ENCODE peak calls at places on chromosomes 12 and 14, in nine cellular contexts. C is GM12865; I is AG10803; M is stimulated activated CD4-positive, alpha-beta T cell treated with anti-CD3 and anti-CD28 coated beads, Interleukin-2, amount 100 ng/mL, for 4 hours; K is stromal cell of bone marrow; J is GDM1; T is activated T-cell treated with anti-CD3 and anti-CD28 coated beads for 24 hours; P is H7; A is stimulated activated naive CD8-positive, alpha-beta T cell treated with anti-CD3 and anti-CD28 coated beads, Interleukin-15, amount 100 ng/mL, for 72 hours. E is an unnamed sample.

GRCh38 chr12:100359822-100360221 is 2.9 kb downstream of the SLC17A8 start:
- DNase-seq in J (no peak), T (no peak), P (no peak), I (peak), M (no peak), C (no peak), K (no peak), A (no peak), E (no peak)

GRCh38 chr12:57815177-57816000 is 3.1 kb downstream of the AVIL start:
- DNase-seq in T (no peak), I (no peak), J (no peak), M (no peak), P (peak), C (no peak), A (no peak), K (no peak), E (no peak)

GRCh38 chr14:30223385-30223785 is 295.7 kb upstream of the PRKD1 start:
- DNase-seq in C (peak), T (no peak), K (peak), P (no peak), M (no peak), A (no peak), J (no peak), I (peak), E (peak)

GRCh38 chr12:80044694-80045046 is 54.7 kb upstream of the OTOGL start:
- DNase-seq in J (no peak), A (no peak), T (no peak), C (peak), M (no peak), K (peak), I (peak), P (no peak), E (no peak)

GRCh38 chr12:27331299-27331926 is 1.2 kb upstream of the BMAL2 start:
- DNase-seq in I (peak), T (no peak), K (peak), J (peak), C (peak), A (peak), P (no peak), M (peak), E (peak)

GRCh38 chr14:105313381-105314286 is 914 bp upstream of the PACS2 start:
- DNase-seq in A (peak), J (no peak), K (no peak), I (peak), P (no peak), M (no peak), T (no peak), C (peak), E (no peak)

GRCh38 chr12:97308576-97309198 is 153.9 kb upstream of the RMST start:
- DNase-seq in M (no peak), K (peak), A (peak), T (no peak), I (peak), J (peak), P (no peak), C (peak), E (peak)

GRCh38 chr14:61147898-61148549 is 133.1 kb downstream of the TMEM30B start:
- DNase-seq in J (no peak), K (no peak), A (no peak), T (no peak), P (no peak), M (no peak), C (no peak), I (peak), E (peak)

GRCh38 chr12:29070309-29070708 is 78.8 kb upstream of the FAR2 start:
- DNase-seq in T (no peak), M (no peak), C (no peak), J (no peak), A (no peak), P (no peak), K (no peak), I (no peak), E (no peak)

GRCh38 chr12:113418213-113418879 is 3.8 kb upstream of the SDSL start:
- DNase-seq in I (peak), A (no peak), C (no peak), P (no peak), J (no peak), K (peak), T (no peak), M (no peak), E (no peak)

E was measured in pulmonary artery endothelial cell.